ENCODE peak calls at places on chromosomes 16 and 17, in five cellular contexts. N, D, Y, C and L are unnamed samples.

GRCh38 chr17:69729937-69730336 is 315.4 kb downstream of the MAP2K6 start:
- DNase-seq in N (no peak), D (no peak), Y (no peak), C (no peak), L (no peak)

GRCh38 chr17:78777886-78778285 is 4.2 kb downstream of the CYTH1 start:
- DNase-seq in N (no peak), D (no peak), Y (no peak), C (no peak), L (peak; percentile 18)

GRCh38 chr17:3033248-3033640 is 30.2 kb downstream of the OR1D5 start:
- DNase-seq in N (no peak), D (no peak), Y (no peak), C (no peak), L (no peak)

GRCh38 chr17:72119963-72120877 is 600 bp upstream of the SOX9 start:
- DNase-seq in N (no peak), D (no peak), Y (no peak), C (peak; percentile 51), L (peak; percentile 68)

GRCh38 chr16:65662236-65662635 is 540.4 kb upstream of the CDH11 start:
- DNase-seq in N (no peak), D (no peak), Y (no peak), C (no peak), L (no peak)

GRCh38 chr16:54930034-54930938 is at the start of gene IRX5:
- DNase-seq in N (peak; percentile 70), D (peak; percentile 86), Y (no peak), C (peak; percentile 73), L (peak; percentile 83)

GRCh38 chr16:964696-965395 is 5.9 kb downstream of the LMF1 start:
- DNase-seq in N (peak; percentile 76), D (no peak), Y (peak; percentile 40), C (no peak), L (no peak)

GRCh38 chr17:15436399-15437369 is 30.7 kb downstream of the CDRT4 start:
- DNase-seq in N (peak; percentile 38), D (no peak), Y (no peak), C (peak; percentile 49), L (peak; percentile 91)

GRCh38 chr17:35244345-35245195 is 1.7 kb downstream of the SLFN5 start:
- DNase-seq in N (peak; percentile 93), D (peak; percentile 52), Y (peak; percentile 74), C (no peak), L (peak; percentile 92)

GRCh38 chr16:72530434-72530833 is 358.5 kb upstream of the PMFBP1 start:
- DNase-seq in N (no peak), D (no peak), Y (no peak), C (no peak), L (no peak)

GRCh38 chr17:72122668-72123495 is 2.1 kb downstream of the SOX9 start:
- DNase-seq in N (no peak), D (no peak), Y (no peak), C (peak; percentile 24), L (peak; percentile 70)

GRCh38 chr16:14301150-14302030 is 230.3 kb downstream of the MRTFB start:
- DNase-seq in N (no peak), D (no peak), Y (no peak), C (no peak), L (peak; percentile 77)

GRCh38 chr17:71472809-71473789 is 647.7 kb upstream of the SOX9 start:
- DNase-seq in N (no peak), D (no peak), Y (no peak), C (peak; percentile 3), L (no peak)

GRCh38 chr17:68608515-68609130 is 7.5 kb upstream of the FAM20A start:
- DNase-seq in N (no peak), D (no peak), Y (no peak), C (no peak), L (no peak)

GRCh38 chr17:17603178-17603894 is 11.8 kb upstream of the PEMT start:
- DNase-seq in N (no peak), D (no peak), Y (no peak), C (no peak), L (no peak)

GRCh38 chr16:53991181-53992056 is 287.5 kb downstream of the FTO start:
- DNase-seq in N (no peak), D (no peak), Y (no peak), C (no peak), L (no peak)

GRCh38 chr17:77436058-77436442 is 295.3 kb downstream of the SEC14L1 start:
- DNase-seq in N (no peak), D (no peak), Y (no peak), C (peak; percentile 45), L (no peak)

GRCh38 chr16:73071131-73071940 is 23.4 kb upstream of the ZFHX3 start:
- DNase-seq in N (no peak), D (no peak), Y (no peak), C (no peak), L (peak; percentile 87)

GRCh38 chr17:65498831-65499230 is 62.6 kb downstream of the AXIN2 start:
- DNase-seq in N (no peak), D (no peak), Y (no peak), C (no peak), L (no peak)

GRCh38 chr17:1360975-1361374 is 39.0 kb downstream of the YWHAE start:
- DNase-seq in N (peak; percentile 33), D (no peak), Y (peak; percentile 8), C (no peak), L (no peak)

GRCh38 chr16:73713817-73714495 is 582.7 kb upstream of the PSMD7 start:
- DNase-seq in N (peak; percentile 2), D (no peak), Y (no peak), C (peak; percentile 26), L (no peak)

GRCh38 chr17:7842950-7843535 is 9.0 kb downstream of the KDM6B start:
- DNase-seq in N (peak; percentile 68), D (no peak), Y (no peak), C (no peak), L (peak; percentile 92)

GRCh38 chr17:45334701-45335677 is 18.2 kb upstream of the MAP3K14 start:
- DNase-seq in N (no peak), D (no peak), Y (no peak), C (no peak), L (peak; percentile 34)

GRCh38 chr17:64615025-64615677 is 47.0 kb downstream of the SMURF2 start:
- DNase-seq in N (no peak), D (peak; percentile 49), Y (no peak), C (no peak), L (no peak)

GRCh38 chr17:79777844-79778503 is at the start of gene CBX2:
- DNase-seq in N (peak; percentile 88), D (no peak), Y (peak; percentile 78), C (peak; percentile 64), L (peak; percentile 86)

GRCh38 chr17:44820631-44821196 is 9.4 kb downstream of the GJC1 start:
- DNase-seq in N (no peak), D (peak; percentile 67), Y (no peak), C (no peak), L (peak; percentile 59)